ENCODE peak calls at places on chromosome 14, in seven cellular contexts. H, K, S, N, L, I and W are unnamed samples.

GRCh38 chr14:24565766-24566165 is 10.3 kb downstream of the CTSG start:
- DNase-seq in H (no peak), K (no peak), S (no peak), N (no peak), L (no peak), I (no peak), W (no peak)

GRCh38 chr14:100532154-100532915 is 54.9 kb downstream of the BEGAIN start:
- DNase-seq in H (peak; percentile 0), K (no peak), S (no peak), N (no peak), L (peak; percentile 10), I (peak; percentile 84), W (peak; percentile 72)

GRCh38 chr14:102666635-102667034 is 74.2 kb downstream of the RCOR1 start:
- DNase-seq in H (no peak), K (no peak), S (no peak), N (no peak), L (no peak), I (peak; percentile 59), W (no peak)

GRCh38 chr14:64082837-64083236 is 211.3 kb downstream of the ESR2 start:
- DNase-seq in H (no peak), K (no peak), S (peak; percentile 73), N (no peak), L (no peak), I (no peak), W (no peak)

GRCh38 chr14:75723716-75724115 is 62.7 kb downstream of the TTLL5 start:
- DNase-seq in H (no peak), K (no peak), S (no peak), N (no peak), L (no peak), I (peak; percentile 25), W (no peak)

GRCh38 chr14:21104448-21105060 is 3.7 kb downstream of the TMEM253 start:
- DNase-seq in H (peak; percentile 64), K (peak; percentile 70), S (peak; percentile 88), N (peak; percentile 93), L (peak; percentile 83), I (peak; percentile 76), W (no peak)

GRCh38 chr14:100735271-100735670 is 8.6 kb downstream of the DLK1 start:
- DNase-seq in H (no peak), K (no peak), S (peak; percentile 19), N (peak; percentile 49), L (no peak), I (no peak), W (no peak)

GRCh38 chr14:32574269-32574668 is 245.2 kb downstream of the AKAP6 start:
- DNase-seq in H (no peak), K (no peak), S (no peak), N (no peak), L (no peak), I (no peak), W (no peak)

GRCh38 chr14:67620217-67620789 is 583 bp downstream of the ARG2 start:
- DNase-seq in H (peak; percentile 10), K (no peak), S (no peak), N (peak; percentile 66), L (peak; percentile 26), I (no peak), W (no peak)

GRCh38 chr14:83568141-83568540 is 1961.8 kb upstream of the FLRT2 start:
- DNase-seq in H (no peak), K (no peak), S (no peak), N (no peak), L (no peak), I (no peak), W (no peak)

GRCh38 chr14:95338436-95338835 is 18.7 kb upstream of the CLMN start:
- DNase-seq in H (no peak), K (no peak), S (no peak), N (no peak), L (no peak), I (no peak), W (no peak)

GRCh38 chr14:94474581-94475031 is 1.4 kb downstream of the SERPINA9 start:
- DNase-seq in H (no peak), K (no peak), S (no peak), N (no peak), L (no peak), I (peak; percentile 41), W (no peak)

GRCh38 chr14:101198398-101199027 is 295.0 kb upstream of the RTL1 start:
- DNase-seq in H (no peak), K (no peak), S (no peak), N (peak; percentile 9), L (peak; percentile 21), I (no peak), W (peak; percentile 80)

GRCh38 chr14:55705651-55706340 is 125.8 kb downstream of the KTN1 start:
- DNase-seq in H (no peak), K (no peak), S (no peak), N (no peak), L (peak; percentile 76), I (peak; percentile 20), W (no peak)

GRCh38 chr14:103045387-103045869 is 11.9 kb downstream of the CDC42BPB start:
- DNase-seq in H (no peak), K (no peak), S (no peak), N (peak; percentile 25), L (no peak), I (no peak), W (no peak)

GRCh38 chr14:81275305-81275950 is 54.7 kb upstream of the GTF2A1 start:
- DNase-seq in H (no peak), K (no peak), S (no peak), N (no peak), L (no peak), I (no peak), W (no peak)

GRCh38 chr14:36518586-36519430 is 1.2 kb downstream of the NKX2-1 start:
- DNase-seq in H (no peak), K (no peak), S (no peak), N (no peak), L (no peak), I (no peak), W (peak; percentile 80)

GRCh38 chr14:57057803-57058202 is 210.9 kb downstream of the EXOC5 start:
- DNase-seq in H (no peak), K (no peak), S (no peak), N (no peak), L (no peak), I (no peak), W (no peak)

GRCh38 chr14:33432407-33433023 is 493.8 kb downstream of the NPAS3 start:
- DNase-seq in H (no peak), K (peak; percentile 13), S (no peak), N (peak; percentile 63), L (no peak), I (peak; percentile 42), W (no peak)

DNA sequence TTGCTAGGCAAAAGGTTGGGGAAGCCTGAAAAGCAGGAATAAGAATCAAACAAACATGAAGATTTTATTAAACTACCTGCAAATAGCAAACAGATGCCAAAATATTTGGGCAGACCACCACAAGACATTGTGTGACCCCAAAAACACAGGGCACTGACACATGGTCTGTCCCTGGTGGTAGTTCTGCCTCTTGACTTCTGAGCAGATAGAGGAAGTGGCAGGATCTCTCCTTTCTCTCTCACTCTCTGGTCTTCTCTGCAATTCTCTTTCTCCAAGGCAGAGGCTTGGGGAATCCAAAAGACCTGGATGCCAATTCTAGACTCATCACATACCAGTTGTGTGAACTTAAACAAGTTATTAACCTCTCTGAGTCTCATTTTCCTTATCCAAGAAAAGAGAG is 4.3 kb upstream of the PTGDR start:
- DNase-seq in H (no peak), K (no peak), S (no peak), N (no peak), L (no peak), I (no peak), W (no peak)
- TF ChIP-seq CTCF in H (no peak), K (no peak), S (no peak), N (no peak), L (no peak), I (no peak), W (no peak)

GRCh38 chr14:68662395-68662794 is 130.5 kb downstream of the ZFP36L1 start:
- DNase-seq in H (no peak), K (no peak), S (peak; percentile 24), N (peak; percentile 42), L (no peak), I (no peak), W (no peak)

GRCh38 chr14:68665116-68665515 is 127.8 kb downstream of the ZFP36L1 start:
- DNase-seq in H (no peak), K (no peak), S (peak; percentile 61), N (peak; percentile 52), L (no peak), I (peak; percentile 81), W (no peak)

GRCh38 chr14:68663385-68664076 is 129.3 kb downstream of the ZFP36L1 start:
- DNase-seq in H (no peak), K (no peak), S (peak; percentile 59), N (no peak), L (no peak), I (peak; percentile 99), W (no peak)

GRCh38 chr14:68665792-68666195 is 127.1 kb downstream of the ZFP36L1 start:
- DNase-seq in H (no peak), K (no peak), S (no peak), N (no peak), L (no peak), I (no peak), W (no peak)

GRCh38 chr14:68664225-68664681 is 128.6 kb downstream of the ZFP36L1 start:
- DNase-seq in H (no peak), K (no peak), S (peak; percentile 55), N (peak; percentile 45), L (no peak), I (peak; percentile 45), W (no peak)
- TF ChIP-seq CTCF in H (no peak), K (no peak), S (peak; percentile 13), N (no peak), L (no peak), I (no peak), W (no peak)

GRCh38 chr14:51093371-51094281 is 1.3 kb downstream of the TRIM9 start:
- DNase-seq in H (peak; percentile 50), K (peak; percentile 35), S (no peak), N (peak; percentile 85), L (no peak), I (peak; percentile 20), W (no peak)
- TF ChIP-seq CTCF in H (peak; percentile 67), K (no peak), S (no peak), N (no peak), L (no peak), I (no peak), W (peak; percentile 47)

DNA sequence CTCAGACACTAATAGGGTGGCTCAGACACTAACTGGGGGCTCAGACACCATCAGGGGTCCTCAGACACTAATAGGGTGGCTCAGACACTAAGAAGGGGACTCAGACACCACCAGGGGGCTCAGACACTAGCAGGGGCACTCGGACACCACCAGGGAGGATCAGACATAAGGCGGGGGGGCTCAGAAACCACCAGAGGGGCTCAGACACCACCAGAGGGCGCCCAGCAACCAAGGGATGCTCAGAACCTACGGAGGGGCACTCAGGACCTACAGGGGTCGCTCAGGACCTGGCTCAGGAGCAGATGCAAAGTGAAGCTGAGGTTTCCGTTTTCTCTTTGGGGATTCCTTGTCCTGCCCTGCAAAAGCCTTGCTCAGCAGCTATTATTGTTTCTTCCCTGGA is 448.5 kb downstream of the TMEM121 start:
- DNase-seq in H (no peak), K (no peak), S (no peak), N (no peak), L (no peak), I (no peak), W (no peak)
- TF ChIP-seq CTCF in H (no peak), K (no peak), S (no peak), N (no peak), L (no peak), I (no peak), W (no peak)

GRCh38 chr14:71336488-71337192 is 429.4 kb downstream of the PCNX1 start:
- DNase-seq in H (no peak), K (no peak), S (no peak), N (no peak), L (no peak), I (no peak), W (no peak)
- TF ChIP-seq CTCF in H (no peak), K (no peak), S (no peak), N (no peak), L (no peak), I (no peak), W (no peak)